ENCODE peak calls at places on chromosomes 7 and 10, in four cellular contexts. X is IMR-90, H is ovary, A is H54. C is an unnamed sample.

GRCh38 chr10:66678521-66678920 is 247.3 kb upstream of the LRRTM3 start:
- DNase-seq in X (peak), H (no peak), A (no peak), C (no peak)

GRCh38 chr10:76546411-76546810 is 1091.2 kb downstream of the KCNMA1 start:
- DNase-seq in H (no peak), X (no peak), A (no peak), C (no peak)

GRCh38 chr7:1663857-1664651 is 6.0 kb upstream of the ELFN1 start:
- DNase-seq in H (peak), X (no peak), A (no peak), C (no peak)

GRCh38 chr10:103798511-103798910 is 56.9 kb downstream of the SH3PXD2A start:
- DNase-seq in A (no peak), H (no peak), X (no peak), C (no peak)

GRCh38 chr10:110171032-110171431 is 36.4 kb upstream of the MXI1 start:
- DNase-seq in A (no peak), X (no peak), H (no peak), C (peak)

GRCh38 chr7:75795831-75796285 is 17.7 kb downstream of the CCL24 start:
- DNase-seq in X (no peak), H (peak), A (no peak), C (peak)

GRCh38 chr7:132806834-132807233 is 230.6 kb upstream of the PLXNA4 start:
- DNase-seq in A (no peak), X (no peak), H (no peak), C (no peak)

GRCh38 chr7:82945480-82945879 is 217.2 kb downstream of the PCLO start:
- DNase-seq in X (no peak), H (no peak), A (no peak), C (no peak)

GRCh38 chr7:95045236-95045923 is 138.0 kb downstream of the PPP1R9A start:
- DNase-seq in X (no peak), A (no peak), H (no peak), C (peak)

GRCh38 chr10:123100030-123100762 is 35.6 kb upstream of the HMX3 start:
- DNase-seq in H (no peak), X (peak), A (no peak), C (peak)

GRCh38 chr7:5635461-5636445 is 145.7 kb downstream of the RNF216 start:
- DNase-seq in X (no peak), H (no peak), A (no peak), C (no peak)

GRCh38 chr7:45869426-45869825 is 3.5 kb downstream of the CCDC201 start:
- DNase-seq in X (peak), A (no peak), H (no peak), C (no peak)

GRCh38 chr7:116633131-116633988 is 38.6 kb upstream of the MET start:
- DNase-seq in A (no peak), X (no peak), H (peak), C (peak)

GRCh38 chr10:72337039-72337629 is 17.6 kb downstream of the DNAJB12 start:
- DNase-seq in A (peak), X (peak), H (peak), C (peak)

GRCh38 chr10:131085586-131085860 is 226.0 kb downstream of the TCERG1L start:
- DNase-seq in H (no peak), A (no peak), X (no peak), C (no peak)

GRCh38 chr7:130943981-130944380 is 210.0 kb upstream of the KLF14 start:
- DNase-seq in A (no peak), X (peak), H (no peak), C (no peak)

GRCh38 chr7:130941322-130942210 is 207.6 kb upstream of the KLF14 start:
- DNase-seq in X (peak), H (peak), A (no peak), C (peak)

GRCh38 chr7:130943336-130943901 is 209.4 kb upstream of the KLF14 start:
- DNase-seq in X (peak), A (no peak), H (no peak), C (no peak)

GRCh38 chr7:130940907-130941306 is 206.9 kb upstream of the KLF14 start:
- DNase-seq in H (no peak), X (no peak), A (no peak), C (no peak)

DNA sequence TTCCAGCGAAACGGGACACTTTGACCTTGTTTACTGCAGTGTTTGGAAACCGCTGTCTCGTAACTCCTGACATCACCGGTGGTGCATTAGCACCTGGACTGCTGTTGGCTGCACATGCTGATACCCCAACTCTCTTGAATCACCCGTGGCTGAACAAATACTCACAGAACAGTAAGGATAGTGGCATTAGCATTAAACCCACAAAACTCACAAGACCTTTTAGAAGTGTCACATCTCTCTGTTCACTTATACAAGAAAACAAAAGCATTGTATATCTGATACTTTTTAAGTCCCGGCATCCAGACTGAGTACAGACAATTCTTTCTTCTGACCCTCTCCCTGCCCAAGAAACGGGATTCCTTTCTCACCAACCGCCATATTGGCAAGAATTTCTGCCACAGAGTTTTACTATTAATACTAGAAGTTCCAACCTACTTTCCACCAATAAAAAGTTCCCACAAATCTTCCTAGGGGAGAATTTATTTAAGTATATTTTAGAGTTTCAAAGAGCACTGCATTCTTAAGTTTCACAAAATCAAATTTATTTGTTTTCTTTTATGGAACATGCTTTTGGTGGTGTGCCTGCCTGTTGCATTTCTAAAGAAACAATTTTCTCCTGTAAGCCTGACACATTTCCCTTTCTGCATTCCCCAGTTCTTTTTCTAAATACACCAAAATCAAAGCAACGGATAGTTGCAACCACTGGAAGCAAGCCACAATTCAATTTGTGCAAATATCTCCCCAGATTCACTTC is 208.4 kb upstream of the KLF14 start:
- DNase-seq in X (peak), A (no peak), H (peak), C (peak)
- TF ChIP-seq POLR2A in X (peak), A (no peak), H (peak), C (no peak)

GRCh38 chr10:2985729-2986232 is 81.6 kb upstream of the PFKP start:
- DNase-seq in H (no peak), X (peak), A (peak), C (no peak)
- TF ChIP-seq POLR2A in H (no peak), X (no peak), A (no peak), C (no peak)

GRCh38 chr10:122018951-122019413 is 30.0 kb downstream of the TACC2 start:
- DNase-seq in A (no peak), X (no peak), H (no peak), C (peak)
- TF ChIP-seq POLR2A in A (no peak), X (no peak), H (no peak), C (no peak)

GRCh38 chr7:105013818-105014724 is at the start of gene KMT2E:
- DNase-seq in X (peak), H (peak), A (no peak), C (peak)
- TF ChIP-seq POLR2A in X (no peak), H (peak), A (peak), C (peak)

GRCh38 chr10:95785942-95786669 is 30.1 kb downstream of the ENTPD1 start:
- DNase-seq in H (no peak), A (no peak), X (no peak), C (no peak)

GRCh38 chr10:95784279-95784913 is 28.4 kb downstream of the ENTPD1 start:
- DNase-seq in X (no peak), H (no peak), A (no peak), C (no peak)

GRCh38 chr10:95787447-95787846 is 31.5 kb downstream of the ENTPD1 start:
- DNase-seq in A (no peak), X (no peak), H (no peak), C (no peak)

GRCh38 chr10:95783741-95784140 is 27.8 kb downstream of the ENTPD1 start:
- DNase-seq in X (no peak), H (no peak), A (no peak), C (no peak)

GRCh38 chr10:95785317-95785716 is 29.4 kb downstream of the ENTPD1 start:
- DNase-seq in X (no peak), H (no peak), A (no peak), C (no peak)
- TF ChIP-seq POLR2A in X (no peak), H (no peak), A (no peak), C (no peak)

DNA sequence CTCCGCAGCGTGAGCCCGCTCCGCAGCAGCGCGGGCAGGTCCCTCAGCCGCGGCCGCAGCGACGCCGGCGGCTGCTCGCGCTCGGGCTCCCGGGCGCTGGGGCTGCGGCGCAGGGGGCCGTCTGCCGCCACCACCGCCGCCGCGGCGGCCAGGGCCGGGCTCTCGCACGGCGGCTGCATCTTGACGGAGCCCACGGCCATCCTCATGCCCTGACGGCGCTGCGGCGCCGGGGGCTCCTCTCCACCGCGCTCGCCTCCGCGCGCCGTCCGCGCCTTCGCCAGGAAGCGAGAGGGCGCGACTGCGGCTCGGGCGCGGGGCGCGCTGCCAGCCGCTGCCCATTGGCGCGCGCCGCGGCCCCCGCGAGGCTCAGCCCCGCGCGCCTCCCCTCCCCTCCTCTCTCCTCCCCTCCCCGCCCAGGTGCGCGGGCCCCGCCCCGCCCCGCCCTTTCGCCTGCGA is at the start of gene RAPGEF5:
- DNase-seq in A (no peak), H (peak), X (no peak), C (peak)
- TF ChIP-seq POLR2A in A (no peak), H (no peak), X (no peak), C (no peak)

DNA sequence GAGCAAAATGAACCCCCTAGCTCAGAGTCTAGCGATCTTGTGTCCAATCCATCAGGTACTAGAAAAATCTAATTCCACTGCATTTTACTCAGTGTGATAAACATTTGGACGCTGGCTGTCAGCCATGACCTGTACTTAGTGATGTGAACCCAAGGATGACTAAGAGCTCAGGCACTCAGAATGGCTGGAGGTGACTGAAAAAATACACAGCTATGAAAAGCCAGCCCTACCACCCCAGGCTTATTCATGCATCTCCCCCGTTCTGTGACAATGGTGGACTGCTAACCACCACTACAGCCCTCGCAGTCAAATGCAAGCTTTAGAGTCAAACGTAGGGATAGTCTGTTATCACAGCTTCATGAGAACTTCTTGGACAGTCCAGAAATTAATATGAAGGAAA is 14.9 kb downstream of the AFAP1L2 start:
- DNase-seq in A (peak), X (peak), H (no peak), C (no peak)
- TF ChIP-seq POLR2A in A (no peak), X (no peak), H (no peak), C (no peak)

DNA sequence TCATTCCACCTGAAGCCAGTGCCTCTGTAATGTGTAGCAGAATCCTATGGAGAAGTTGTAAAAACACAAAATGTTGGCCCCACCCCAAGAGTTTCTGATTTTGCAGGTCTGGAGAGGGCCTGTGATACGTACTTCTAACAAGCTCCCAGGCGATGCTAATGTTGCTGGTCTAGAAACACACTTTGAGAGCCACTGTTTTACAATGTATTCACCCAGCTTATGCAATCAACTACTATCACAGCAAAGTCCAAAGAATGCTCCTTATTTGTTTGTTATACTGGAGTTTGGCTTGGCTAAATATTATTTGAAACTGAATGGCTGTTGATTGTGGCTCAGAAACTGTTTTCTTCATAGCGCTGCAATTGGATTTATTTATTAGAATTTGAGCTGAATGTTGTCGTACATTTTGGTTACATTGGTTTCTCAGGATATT is 44.3 kb downstream of the DNAJB9 start:
- DNase-seq in A (no peak), H (no peak), X (no peak), C (no peak)
- TF ChIP-seq POLR2A in A (no peak), H (no peak), X (no peak), C (no peak)

C was measured in testis.